ENCODE peak calls at places on chromosomes 6 and 20, in six cellular contexts. Z is neural progenitor cell, C is fibroblast of lung, Q is AG04450, A is ovary, B is breast epithelium. P is an unnamed sample.

GRCh38 chr20:38970302-38970701 is 8.2 kb downstream of the DHX35 start:
- DNase-seq in C (peak; percentile 87), Q (no peak), B (no peak), A (no peak), Z (no peak), P (no peak)

GRCh38 chr6:136657629-136658028 is 107.4 kb upstream of the MAP7 start:
- DNase-seq in C (peak; percentile 56), Q (no peak), A (no peak), Z (no peak), B (no peak), P (no peak)

GRCh38 chr6:156720739-156721714 is 56.2 kb upstream of the ARID1B start:
- DNase-seq in Z (peak; percentile 42), Q (no peak), B (peak; percentile 53), A (peak; percentile 44), C (no peak), P (no peak)

GRCh38 chr6:5274231-5274630 is 12.9 kb downstream of the FARS2 start:
- DNase-seq in Z (no peak), Q (no peak), A (no peak), C (no peak), B (no peak), P (no peak)

GRCh38 chr6:15520616-15521203 is 142.1 kb downstream of the DTNBP1 start:
- DNase-seq in Q (no peak), Z (no peak), A (no peak), B (peak; percentile 15), C (no peak), P (peak; percentile 54)

GRCh38 chr6:35776364-35777215 is at the start of gene CLPSL2:
- DNase-seq in C (no peak), Z (peak; percentile 71), B (peak; percentile 49), Q (no peak), A (no peak), P (no peak)

GRCh38 chr20:46084805-46085792 is 4.7 kb downstream of the NCOA5 start:
- DNase-seq in B (no peak), Q (no peak), Z (no peak), A (no peak), C (peak; percentile 21), P (no peak)

GRCh38 chr20:48189177-48189576 is 403.9 kb upstream of the SULF2 start:
- DNase-seq in A (no peak), Q (no peak), C (peak; percentile 54), B (no peak), Z (peak; percentile 46), P (no peak)

GRCh38 chr6:138970856-138971425 is 17.1 kb downstream of the REPS1 start:
- DNase-seq in Z (no peak), B (no peak), C (peak; percentile 97), Q (peak; percentile 61), A (no peak), P (no peak)

GRCh38 chr6:105087571-105088211 is 92.1 kb downstream of the POPDC3 start:
- DNase-seq in B (no peak), A (no peak), Z (peak; percentile 63), C (peak; percentile 53), Q (peak; percentile 42), P (no peak)

GRCh38 chr6:151002562-151002961 is 137.1 kb downstream of the MTHFD1L start:
- DNase-seq in A (no peak), Q (no peak), C (no peak), B (no peak), Z (no peak), P (no peak)

GRCh38 chr6:328184-328670 is 35.9 kb downstream of the DUSP22 start:
- DNase-seq in Q (peak; percentile 70), B (no peak), Z (no peak), A (no peak), C (peak; percentile 92), P (no peak)

GRCh38 chr6:389622-390021 is 1.9 kb upstream of the IRF4 start:
- DNase-seq in Z (no peak), B (no peak), Q (no peak), A (no peak), C (no peak), P (no peak)

GRCh38 chr20:401682-402495 is 6.2 kb upstream of the RBCK1 start:
- DNase-seq in C (peak; percentile 48), B (no peak), Z (no peak), A (no peak), Q (peak; percentile 13), P (no peak)

GRCh38 chr6:168865-169455 is 123.3 kb upstream of the DUSP22 start:
- DNase-seq in Z (peak; percentile 49), C (peak; percentile 38), Q (no peak), B (no peak), A (no peak), P (no peak)

GRCh38 chr20:32656827-32657226 is 16.9 kb downstream of the C20orf203 start:
- DNase-seq in Q (no peak), B (no peak), C (no peak), Z (no peak), A (no peak), P (no peak)

GRCh38 chr6:77853401-77853800 is 200.6 kb downstream of the MEI4 start:
- DNase-seq in A (no peak), B (no peak), C (no peak), Z (no peak), Q (no peak), P (no peak)

GRCh38 chr20:61757-62156 is 25.7 kb upstream of the DEFB125 start:
- DNase-seq in A (no peak), Q (no peak), Z (no peak), C (no peak), B (no peak), P (no peak)

GRCh38 chr20:50338479-50339195 is 148.0 kb downstream of the CEBPB start:
- DNase-seq in A (peak; percentile 28), B (no peak), Z (peak; percentile 39), C (peak; percentile 67), Q (no peak), P (no peak)

GRCh38 chr20:23878787-23879186 is 761 bp downstream of the CST5 start:
- DNase-seq in Z (no peak), B (no peak), Q (no peak), C (no peak), A (no peak), P (no peak)

GRCh38 chr6:43096451-43097097 is 20.5 kb downstream of the PTK7 start:
- DNase-seq in B (peak; percentile 63), Z (peak; percentile 72), A (peak; percentile 54), Q (no peak), C (peak; percentile 96), P (no peak)

GRCh38 chr6:134166529-134167221 is 114.3 kb upstream of the SLC2A12 start:
- DNase-seq in Q (no peak), B (no peak), A (no peak), Z (no peak), C (no peak), P (no peak)

GRCh38 chr6:155207223-155207622 is 56.6 kb upstream of the CLDN20 start:
- DNase-seq in B (no peak), Q (no peak), A (no peak), C (no peak), Z (no peak), P (no peak)

GRCh38 chr6:160088774-160089533 is 32.7 kb upstream of the SLC22A1 start:
- DNase-seq in Z (no peak), A (no peak), C (no peak), B (no peak), Q (no peak), P (no peak)

GRCh38 chr6:160086754-160087153 is 34.9 kb upstream of the SLC22A1 start:
- DNase-seq in A (no peak), Z (no peak), Q (no peak), C (no peak), B (no peak), P (peak; percentile 81)

GRCh38 chr6:160089534-160089897 is 32.1 kb upstream of the SLC22A1 start:
- DNase-seq in Q (no peak), A (no peak), B (no peak), Z (no peak), C (no peak), P (peak; percentile 66)

GRCh38 chr6:160085713-160086505 is 35.7 kb upstream of the SLC22A1 start:
- DNase-seq in C (no peak), B (no peak), A (no peak), Q (no peak), Z (peak; percentile 20), P (peak; percentile 74)

GRCh38 chr6:160088069-160088773 is 33.4 kb upstream of the SLC22A1 start:
- DNase-seq in C (peak; percentile 78), B (no peak), A (peak; percentile 82), Z (peak; percentile 61), Q (peak; percentile 76), P (peak; percentile 84)
- TF ChIP-seq CTCF in C (peak; percentile 97), B (no peak), A (peak; percentile 80), Z (peak; percentile 72), Q (peak; percentile 95), P (peak; percentile 81)

DNA sequence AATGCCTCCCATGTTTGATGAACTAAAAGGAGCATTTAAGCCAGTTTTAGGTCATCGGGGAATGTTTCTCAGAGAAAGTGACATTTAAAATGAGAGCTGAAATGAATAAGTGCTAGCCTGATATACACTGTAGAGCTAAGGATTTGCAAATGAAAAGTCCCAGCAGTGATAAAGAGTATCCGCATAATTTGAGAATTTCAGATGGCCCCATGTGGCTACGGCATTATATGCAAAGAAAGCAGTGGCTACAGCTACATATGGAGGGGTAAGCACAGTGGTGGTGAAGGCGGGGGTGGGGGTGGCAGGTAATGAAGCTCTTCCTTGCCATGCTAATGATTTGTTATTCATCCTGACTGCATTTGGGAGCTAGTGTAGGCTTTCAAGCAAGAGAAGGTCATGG is 371.3 kb downstream of the ARHGAP18 start:
- DNase-seq in Z (no peak), C (no peak), Q (no peak), A (no peak), B (no peak), P (no peak)
- TF ChIP-seq CTCF in Z (no peak), C (no peak), Q (no peak), A (no peak), B (no peak), P (no peak)

DNA sequence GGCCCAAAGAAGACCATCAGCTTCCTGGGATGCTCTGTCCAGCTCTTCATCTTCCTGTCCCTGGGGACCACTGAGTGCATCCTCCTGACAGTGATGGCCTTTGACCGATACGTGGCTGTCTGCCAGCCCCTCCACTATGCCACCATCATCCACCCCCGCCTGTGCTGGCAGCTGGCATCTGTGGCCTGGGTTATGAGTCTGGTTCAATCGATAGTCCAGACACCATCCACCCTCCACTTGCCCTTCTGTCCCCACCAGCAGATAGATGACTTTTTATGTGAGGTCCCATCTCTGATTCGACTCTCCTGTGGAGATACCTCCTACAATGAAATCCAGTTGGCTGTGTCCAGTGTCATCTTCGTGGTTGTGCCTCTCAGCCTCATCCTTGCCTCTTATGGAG is 5.1 kb downstream of the OR2H1 start:
- DNase-seq in Z (no peak), A (no peak), C (no peak), Q (no peak), B (no peak), P (no peak)
- TF ChIP-seq CTCF in Z (no peak), A (no peak), C (no peak), Q (no peak), B (no peak), P (no peak)

GRCh38 chr6:109393882-109394281 is 11.6 kb upstream of the CD164 start:
- DNase-seq in Z (no peak), Q (no peak), A (no peak), B (no peak), C (no peak), P (no peak)

GRCh38 chr6:109396319-109396718 is 14.1 kb upstream of the CD164 start:
- DNase-seq in B (no peak), Z (no peak), Q (no peak), A (no peak), C (no peak), P (no peak)

DNA sequence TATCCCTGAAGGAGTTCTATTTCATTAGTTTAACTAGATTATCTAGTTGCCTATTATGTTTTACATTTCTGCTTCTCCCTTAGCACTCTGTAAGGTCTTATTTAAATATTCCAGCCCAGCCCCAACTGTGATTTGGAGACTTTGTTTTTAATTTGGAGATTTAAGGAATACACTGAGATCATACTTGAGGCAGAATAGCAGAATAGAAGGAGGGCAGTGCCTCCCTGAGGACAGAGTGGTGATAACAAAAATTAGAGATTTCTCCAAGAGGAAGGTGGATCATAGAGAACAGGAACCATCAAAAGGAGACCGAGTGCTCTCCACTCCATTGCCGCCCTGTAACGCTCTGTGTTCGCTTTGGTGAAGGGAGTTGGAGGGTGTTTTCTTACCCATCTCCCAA is 14.8 kb upstream of the CD164 start:
- DNase-seq in B (no peak), A (no peak), C (no peak), Q (no peak), Z (no peak), P (no peak)
- TF ChIP-seq CTCF in B (no peak), A (no peak), C (peak; percentile 50), Q (peak; percentile 64), Z (peak; percentile 33), P (peak; percentile 38)

P was measured in osteocyte.